ENCODE peak calls at places on chromosomes 4 and X, in five cellular contexts. H is CD8-positive, alpha-beta T cell; Q is K562; X is gastrocnemius medialis; T is upper lobe of right lung. L is an unnamed sample.

GRCh38 chrX:23598561-23598960 is 68.7 kb upstream of the PRDX4 start:
- DNase-seq in H (no peak), Q (no peak), X (no peak), T (no peak), L (no peak)

GRCh38 chr4:86977621-86978184 is 42.9 kb downstream of the AFF1 start:
- DNase-seq in H (no peak), Q (no peak), X (no peak), T (no peak), L (no peak)

GRCh38 chr4:149706942-149707341 is 108.7 kb downstream of the IQCM start:
- DNase-seq in H (no peak), Q (no peak), X (no peak), T (no peak), L (no peak)

GRCh38 chr4:36165256-36166005 is 78.9 kb downstream of the ARAP2 start:
- DNase-seq in H (no peak), Q (no peak), X (no peak), T (no peak), L (no peak)

GRCh38 chr4:161256172-161256571 is 907.6 kb downstream of the FSTL5 start:
- DNase-seq in H (no peak), Q (no peak), X (no peak), T (no peak), L (no peak)

GRCh38 chr4:20075479-20075878 is 176.2 kb upstream of the SLIT2 start:
- DNase-seq in H (no peak), Q (no peak), X (no peak), T (no peak), L (no peak)

GRCh38 chrX:132467029-132467428 is 21.8 kb downstream of the MBNL3 start:
- DNase-seq in H (no peak), Q (no peak), X (no peak), T (no peak), L (no peak)

GRCh38 chr4:83036991-83037390 is 2.0 kb downstream of the COPS4 start:
- DNase-seq in H (no peak), Q (no peak), X (no peak), T (no peak), L (no peak)

GRCh38 chr4:145535202-145535601 is 53.5 kb downstream of the SMAD1 start:
- DNase-seq in H (no peak), Q (no peak), X (no peak), T (no peak), L (no peak)

GRCh38 chr4:2924765-2925301 is 38.4 kb downstream of the NOP14 start:
- DNase-seq in H (no peak), Q (no peak), X (peak; percentile 5), T (peak; percentile 42), L (peak; percentile 50)

GRCh38 chr4:139761461-139761860 is 95.8 kb downstream of the MGST2 start:
- DNase-seq in H (no peak), Q (peak; percentile 22), X (no peak), T (no peak), L (peak; percentile 33)

GRCh38 chrX:71606536-71607216 is 11.6 kb downstream of the CXCR3 start:
- DNase-seq in H (no peak), Q (no peak), X (no peak), T (no peak), L (no peak)

DNA sequence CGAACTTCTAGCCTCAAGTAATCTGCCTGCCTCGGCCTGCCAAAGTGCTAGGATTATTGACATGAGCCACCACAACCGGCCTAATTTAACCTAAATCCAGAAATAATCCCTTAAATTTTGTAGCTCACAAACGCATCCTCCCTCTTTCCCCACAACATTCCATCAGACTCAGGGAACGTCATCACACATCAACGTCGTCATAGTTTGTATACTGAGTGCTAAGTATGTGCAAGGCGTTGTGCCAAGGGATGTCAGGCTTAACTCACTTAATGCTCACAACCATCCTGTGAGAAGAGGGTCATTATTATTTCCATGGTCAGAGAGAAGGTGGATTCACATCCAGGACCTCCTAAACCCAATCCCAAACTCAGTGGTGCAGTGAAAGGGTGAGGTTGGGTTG is 9.6 kb upstream of the GSX2 start:
- DNase-seq in H (no peak), Q (no peak), X (no peak), T (no peak), L (no peak)
- H3K27ac ChIP-seq in H (no peak overlapping the region), Q (no peak overlapping the region), X (no peak overlapping the region), T (no peak overlapping the region), L (no peak overlapping the region)

GRCh38 chr4:113020966-113021365 is 28.5 kb upstream of the ANK2 start:
- DNase-seq in H (no peak), Q (no peak), X (no peak), T (no peak), L (no peak)
- H3K27ac ChIP-seq in H (no peak overlapping the region), Q (no peak overlapping the region), X (no peak overlapping the region), T (no peak overlapping the region), L (no peak overlapping the region)

GRCh38 chr4:7839856-7840255 is 99.8 kb downstream of the AFAP1 start:
- DNase-seq in H (no peak), Q (no peak), X (no peak), T (no peak), L (no peak)

GRCh38 chr4:7843831-7844230 is 95.8 kb downstream of the AFAP1 start:
- DNase-seq in H (no peak), Q (no peak), X (no peak), T (no peak), L (no peak)

GRCh38 chr4:7842384-7843279 is 97.0 kb downstream of the AFAP1 start:
- DNase-seq in H (no peak), Q (no peak), X (peak; percentile 63), T (no peak), L (peak; percentile 93)

GRCh38 chr4:7838136-7838782 is 101.4 kb downstream of the AFAP1 start:
- DNase-seq in H (no peak), Q (peak; percentile 16), X (no peak), T (no peak), L (peak; percentile 53)

GRCh38 chr4:7841071-7841470 is 98.6 kb downstream of the AFAP1 start:
- DNase-seq in H (no peak), Q (no peak), X (no peak), T (no peak), L (no peak)
- H3K27ac ChIP-seq in H (no peak overlapping the region), Q (no peak overlapping the region), X (no peak overlapping the region), T (no peak overlapping the region), L (peak overlapping the region; percentile 91)

DNA sequence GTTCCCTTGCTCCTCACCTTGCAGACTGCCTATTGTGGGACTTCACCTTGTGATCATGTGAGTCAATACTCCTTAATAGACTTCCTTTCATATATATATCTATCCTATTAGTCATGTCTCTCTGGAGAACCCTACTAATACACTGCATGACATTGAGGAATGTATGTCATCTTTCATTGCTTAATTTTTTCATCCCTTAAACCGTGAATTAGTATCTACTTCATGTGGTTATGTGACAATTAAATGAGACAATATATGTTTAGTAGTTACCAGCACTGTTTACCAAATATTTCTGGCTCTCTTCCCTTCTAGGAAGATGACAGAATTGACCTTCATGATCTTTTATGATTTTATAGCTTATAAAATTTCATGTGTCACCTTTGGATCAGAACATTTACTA is 759.5 kb downstream of the GRXCR1 start:
- DNase-seq in H (no peak), Q (no peak), X (no peak), T (no peak), L (no peak)
- H3K27ac ChIP-seq in H (no peak overlapping the region), Q (no peak overlapping the region), X (no peak overlapping the region), T (no peak overlapping the region), L (no peak overlapping the region)

GRCh38 chrX:115889121-115889890 is 281.2 kb upstream of the AGTR2 start:
- DNase-seq in H (no peak), Q (no peak), X (no peak), T (no peak), L (no peak)

GRCh38 chrX:115895678-115896329 is 274.7 kb upstream of the AGTR2 start:
- DNase-seq in H (no peak), Q (no peak), X (no peak), T (no peak), L (no peak)

GRCh38 chrX:115894087-115894486 is 276.5 kb upstream of the AGTR2 start:
- DNase-seq in H (no peak), Q (no peak), X (no peak), T (no peak), L (no peak)

GRCh38 chrX:115892787-115893671 is 277.5 kb upstream of the AGTR2 start:
- DNase-seq in H (no peak), Q (peak; percentile 35), X (no peak), T (no peak), L (no peak)

DNA sequence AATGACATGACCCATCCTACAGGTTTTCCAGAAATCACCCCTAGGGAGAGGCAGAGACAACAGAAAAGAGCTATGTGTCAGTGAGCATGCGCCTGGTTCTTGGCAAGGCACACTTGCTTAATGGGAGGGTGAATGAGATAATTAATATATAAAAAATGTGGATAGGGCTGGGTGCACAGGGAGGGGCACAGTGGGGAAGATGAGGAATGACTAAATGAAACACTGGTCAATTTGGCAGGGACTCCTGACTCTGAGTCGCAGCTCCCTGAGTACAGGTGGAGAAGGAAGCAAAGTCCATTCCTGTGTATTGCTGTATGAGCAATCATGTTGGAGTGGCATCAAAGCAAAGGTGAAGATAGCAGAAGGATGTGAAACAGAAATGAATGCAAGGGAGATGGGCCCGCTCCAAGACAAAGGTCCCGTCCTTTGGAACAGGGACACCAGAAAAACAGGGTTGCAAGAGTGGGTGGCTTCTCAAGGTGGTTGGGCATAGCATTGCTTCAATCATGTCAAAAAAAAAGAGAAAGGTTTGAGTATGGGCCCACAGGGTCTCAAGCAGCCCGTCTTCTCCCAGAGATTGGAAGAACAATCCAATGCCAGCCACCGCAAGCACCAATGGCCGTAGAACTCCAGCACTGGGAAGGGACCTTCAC is 278.4 kb upstream of the AGTR2 start:
- DNase-seq in H (no peak), Q (no peak), X (no peak), T (no peak), L (no peak)
- H3K27ac ChIP-seq in H (no peak overlapping the region), Q (no peak overlapping the region), X (no peak overlapping the region), T (no peak overlapping the region), L (no peak overlapping the region)